ENCODE peak calls at places on chromosome 3, in five cellular contexts. E is fibroblast of lung; P is AG10803; R is CD4-positive, alpha-beta T cell; N is progenitor cell of endocrine pancreas. H is an unnamed sample.

GRCh38 chr3:172591876-172592771 is 68.9 kb upstream of the TNFSF10 start:
- DNase-seq in E (no peak), P (no peak), R (peak), N (no peak), H (peak)

GRCh38 chr3:65948833-65949573 is 89.7 kb downstream of the MAGI1 start:
- DNase-seq in E (no peak), P (no peak), R (no peak), N (no peak), H (no peak)

GRCh38 chr3:54965746-54966145 is 37.9 kb upstream of the LRTM1 start:
- DNase-seq in E (peak), P (peak), R (no peak), N (no peak), H (no peak)

GRCh38 chr3:72659609-72660008 is 188.6 kb downstream of the SHQ1 start:
- DNase-seq in E (no peak), P (no peak), R (no peak), N (no peak), H (no peak)

GRCh38 chr3:189927975-189928895 is 192.5 kb downstream of the P3H2 start:
- DNase-seq in E (no peak), P (no peak), R (no peak), N (no peak), H (no peak)

GRCh38 chr3:155352900-155353490 is 59.5 kb upstream of the STRIT1 start:
- DNase-seq in E (peak), P (peak), R (no peak), N (no peak), H (no peak)

GRCh38 chr3:47418167-47419082 is 37.6 kb downstream of the PTPN23 start:
- DNase-seq in E (no peak), P (no peak), R (no peak), N (no peak), H (no peak)

GRCh38 chr3:16905704-16906103 is 20.9 kb downstream of the PLCL2 start:
- DNase-seq in E (no peak), P (no peak), R (no peak), N (no peak), H (no peak)

GRCh38 chr3:47799733-47800132 is 3.2 kb upstream of the DHX30 start:
- DNase-seq in E (no peak), P (no peak), R (no peak), N (no peak), H (no peak)

GRCh38 chr3:114650808-114651207 is 357.0 kb downstream of the TIGIT start:
- DNase-seq in E (peak), P (peak), R (no peak), N (no peak), H (no peak)

GRCh38 chr3:186514296-186515002 is 29.7 kb downstream of the CRYGS start:
- DNase-seq in E (no peak), P (no peak), R (no peak), N (no peak), H (no peak)
- TF ChIP-seq CTCF in E (no peak), P (peak), R (no peak), N (peak), H (peak)

DNA sequence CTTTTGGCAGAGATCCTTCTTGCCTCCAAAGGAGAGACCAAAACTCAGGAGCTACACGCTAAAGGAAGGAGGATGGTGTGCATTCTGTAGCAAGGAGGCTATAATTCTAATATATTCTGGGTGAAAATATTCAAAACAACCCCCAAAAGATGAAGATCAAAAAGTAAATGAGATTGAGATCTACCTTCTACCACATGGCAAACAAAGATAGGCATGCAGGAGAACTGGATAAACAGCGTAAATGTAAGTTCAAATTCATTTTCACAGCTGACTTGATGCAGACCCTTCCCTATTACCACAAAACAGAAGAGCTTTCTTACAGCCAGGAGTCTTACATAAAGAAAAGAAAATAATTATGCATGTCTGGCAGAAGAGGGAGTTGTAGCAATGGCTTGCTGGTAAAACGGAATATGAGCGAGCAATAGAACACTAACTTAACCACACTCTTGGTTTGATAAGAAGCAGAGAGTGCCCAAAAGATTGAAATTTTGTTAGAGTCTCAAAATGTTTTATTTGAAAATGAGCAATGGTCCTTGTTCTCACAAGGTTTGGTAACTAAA is 272.7 kb downstream of the MECOM start:
- DNase-seq in E (peak), P (no peak), R (no peak), N (no peak), H (no peak)
- TF ChIP-seq CTCF in E (no peak), P (no peak), R (no peak), N (no peak), H (no peak)

GRCh38 chr3:71416868-71417267 is 166.7 kb downstream of the FOXP1 start:
- DNase-seq in E (no peak), P (no peak), R (no peak), N (no peak), H (no peak)
- TF ChIP-seq CTCF in E (no peak), P (peak), R (peak), N (peak), H (peak)

GRCh38 chr3:14127516-14128161 is 2.8 kb downstream of the TMEM43 start:
- DNase-seq in E (no peak), P (no peak), R (no peak), N (no peak), H (no peak)

GRCh38 chr3:14127106-14127505 is 2.3 kb downstream of the TMEM43 start:
- DNase-seq in E (no peak), P (no peak), R (no peak), N (no peak), H (no peak)

GRCh38 chr3:14124615-14125192 is at the start of the genes CHCHD4 and TMEM43:
- DNase-seq in E (peak), P (peak), R (peak), N (peak), H (peak)

GRCh38 chr3:14125193-14126016 is 553 bp downstream of the TMEM43 start:
- DNase-seq in E (peak), P (peak), R (peak), N (peak), H (no peak)

GRCh38 chr3:14126017-14126902 is 1.4 kb downstream of the TMEM43 start:
- DNase-seq in E (no peak), P (no peak), R (no peak), N (no peak), H (no peak)
- TF ChIP-seq CTCF in E (no peak), P (no peak), R (no peak), N (no peak), H (no peak)

GRCh38 chr3:168894204-168894603 is 769.3 kb downstream of the MECOM start:
- DNase-seq in E (no peak), P (no peak), R (no peak), N (no peak), H (no peak)

GRCh38 chr3:168885028-168885427 is 778.5 kb downstream of the MECOM start:
- DNase-seq in E (peak), P (peak), R (no peak), N (no peak), H (no peak)

GRCh38 chr3:168884353-168884903 is 779.1 kb downstream of the MECOM start:
- DNase-seq in E (peak), P (peak), R (no peak), N (no peak), H (no peak)

GRCh38 chr3:168888781-168889180 is 774.7 kb downstream of the MECOM start:
- DNase-seq in E (no peak), P (no peak), R (no peak), N (no peak), H (no peak)

DNA sequence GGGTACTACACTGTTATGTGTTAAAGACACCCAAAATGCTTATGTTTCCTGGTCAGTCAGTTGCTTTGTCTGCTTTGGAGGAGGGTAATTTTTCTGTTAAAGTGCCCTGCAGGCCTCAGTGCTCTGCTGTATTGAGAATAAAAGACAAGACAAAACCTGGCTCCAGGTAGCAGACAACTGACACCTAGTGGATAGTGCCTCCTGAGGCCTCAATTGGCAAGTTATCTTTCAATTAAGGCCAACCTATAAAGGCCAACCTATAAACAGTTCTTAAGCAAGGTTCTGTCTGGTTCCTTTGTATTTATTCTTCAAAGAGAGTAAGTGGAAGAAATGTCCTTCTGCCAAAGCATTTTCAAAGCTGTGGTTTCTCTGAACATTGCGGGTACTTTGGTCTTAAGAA is 773.8 kb downstream of the MECOM start:
- DNase-seq in E (no peak), P (no peak), R (no peak), N (no peak), H (no peak)
- TF ChIP-seq CTCF in E (no peak), P (no peak), R (no peak), N (no peak), H (no peak)

DNA sequence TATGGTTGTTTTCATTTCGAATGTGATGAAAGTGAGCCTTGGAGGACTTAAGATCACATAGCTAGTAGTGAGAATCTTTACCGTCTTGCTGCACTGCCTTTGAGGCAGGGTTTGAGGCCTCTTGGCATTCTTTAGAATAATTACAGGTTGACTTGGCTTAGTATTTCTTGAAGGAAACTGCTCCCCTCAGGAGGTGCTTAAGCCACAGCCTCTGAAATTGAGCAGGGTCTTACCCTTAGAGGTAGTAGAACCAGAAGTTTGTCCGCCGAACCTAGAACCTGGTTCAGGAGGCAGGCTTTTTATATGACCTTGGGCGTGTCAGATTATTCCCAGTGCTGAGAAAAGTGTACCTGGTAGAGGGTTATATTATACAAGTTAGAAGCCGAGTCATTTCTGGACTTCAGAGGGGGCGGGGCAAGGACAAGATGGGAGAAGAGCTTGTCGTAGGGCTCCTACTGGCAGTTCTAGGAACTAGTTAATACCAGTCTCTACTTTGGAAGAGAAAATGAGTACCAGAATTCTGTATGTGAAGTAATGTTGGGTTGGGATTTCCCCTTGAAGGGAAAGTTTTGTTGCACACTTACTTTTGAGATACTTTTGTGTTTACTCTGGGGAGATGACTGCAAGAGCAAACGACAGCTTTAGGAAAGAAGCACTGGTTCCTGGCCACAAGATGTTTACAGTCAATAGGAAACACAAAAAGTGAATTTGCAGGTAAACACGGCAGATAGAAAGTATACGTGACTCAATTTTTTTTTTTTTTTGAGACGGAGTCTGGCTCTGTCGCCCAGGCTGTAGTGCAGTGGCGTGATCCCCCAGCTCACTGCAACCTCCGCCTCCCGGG is 1.3 kb downstream of the TFG start:
- DNase-seq in E (peak), P (peak), R (no peak), N (no peak), H (peak)
- TF ChIP-seq CTCF in E (peak), P (peak), R (no peak), N (no peak), H (peak)

H was measured in GM06990.